ENCODE peak calls at places on chromosomes 7 and 10, in five cellular contexts. G is stimulated activated CD4-positive, alpha-beta T cell treated with anti-CD3 and anti-CD28 coated beads, Interleukin-15, amount 100 ng/mL, for 24 hours; V is T-helper 17 cell; M is fibroblast of villous mesenchyme; J is NCI-H748 treated with DMSO at 0.1 percent for 48 hours. C is an unnamed sample.

GRCh38 chr7:71615017-71615416 is 483.1 kb downstream of the GALNT17 start:
- DNase-seq in V (no peak), G (no peak), J (no peak), M (no peak), C (no peak)

GRCh38 chr7:155860840-155861479 is 48.7 kb upstream of the SHH start:
- DNase-seq in M (peak), G (no peak), J (no peak), V (no peak), C (no peak)

GRCh38 chr10:117221156-117221711 is 19.7 kb upstream of the SLC18A2 start:
- DNase-seq in J (peak), M (no peak), V (no peak), G (no peak), C (no peak)

GRCh38 chr10:43338117-43338516 is 33.3 kb upstream of the FXYD4 start:
- DNase-seq in G (no peak), V (no peak), M (no peak), J (no peak), C (no peak)

GRCh38 chr10:90959826-90960225 is 38.9 kb upstream of the ANKRD1 start:
- DNase-seq in V (no peak), J (no peak), G (no peak), M (no peak), C (no peak)

GRCh38 chr10:110076559-110077318 is 69.0 kb downstream of the ADD3 start:
- DNase-seq in G (no peak), V (no peak), M (peak), J (no peak), C (no peak)

GRCh38 chr7:11760372-11760771 is 71.6 kb downstream of the THSD7A start:
- DNase-seq in J (peak), M (peak), G (no peak), V (no peak), C (no peak)

GRCh38 chr10:46539596-46540411 is 16.7 kb downstream of the GPRIN2 start:
- DNase-seq in J (no peak), V (no peak), G (no peak), M (peak), C (no peak)

GRCh38 chr10:12500406-12501303 is 151.3 kb downstream of the CAMK1D start:
- DNase-seq in G (no peak), M (peak), J (peak), V (no peak), C (no peak)

GRCh38 chr7:100118388-100119074 is 627 bp downstream of the TAF6 start:
- DNase-seq in M (no peak), V (no peak), G (no peak), J (no peak), C (no peak)

GRCh38 chr7:23347007-23347681 is 48.0 kb downstream of the MALSU1 start:
- DNase-seq in V (no peak), G (no peak), J (no peak), M (no peak), C (no peak)

GRCh38 chr7:81301815-81302214 is 383.0 kb upstream of the SEMA3C start:
- DNase-seq in M (no peak), V (no peak), J (peak), G (no peak), C (no peak)

GRCh38 chr7:42125321-42125720 is 111.7 kb downstream of the GLI3 start:
- DNase-seq in V (no peak), G (no peak), J (no peak), M (no peak), C (no peak)

GRCh38 chr10:97321032-97321806 is 2.1 kb downstream of the FRAT1 start:
- DNase-seq in J (no peak), G (peak), V (no peak), M (no peak), C (no peak)

GRCh38 chr7:45598697-45599520 is 24.7 kb downstream of the ADCY1 start:
- DNase-seq in M (no peak), G (no peak), J (no peak), V (no peak), C (no peak)

GRCh38 chr10:62594093-62594520 is 210.4 kb upstream of the ADO start:
- DNase-seq in V (peak), G (peak), J (peak), M (peak), C (peak)

GRCh38 chr10:109726473-109726872 is 196.8 kb downstream of the XPNPEP1 start:
- DNase-seq in V (no peak), M (no peak), G (no peak), J (peak), C (no peak)